ENCODE peak calls at places on chromosomes 6 and 20, in five cellular contexts. P is neuronal stem cell, O is H9, N is IMR-90, A is H1. V is an unnamed sample.

GRCh38 chr20:50536333-50536732 is 26.1 kb downstream of the PTPN1 start:
- DNase-seq in P (no peak), O (no peak), N (no peak), A (no peak), V (no peak)

GRCh38 chr6:107877968-107878367 is 53.9 kb upstream of the SCML4 start:
- DNase-seq in P (no peak), O (no peak), N (no peak), A (no peak), V (no peak)

GRCh38 chr6:141103246-141103645 is 1029.5 kb upstream of the GJE1 start:
- DNase-seq in P (no peak), O (no peak), N (peak; percentile 59), A (no peak), V (no peak)

GRCh38 chr6:155050311-155050710 is 55.2 kb downstream of the TIAM2 start:
- DNase-seq in P (no peak), O (no peak), N (peak; percentile 47), A (no peak), V (no peak)

GRCh38 chr6:3929281-3929798 is 80.2 kb downstream of the FAM50B start:
- DNase-seq in P (no peak), O (no peak), N (peak; percentile 77), A (no peak), V (no peak)

GRCh38 chr6:142886431-142887170 is 58.4 kb downstream of the HIVEP2 start:
- DNase-seq in P (no peak), O (no peak), N (peak; percentile 69), A (no peak), V (peak; percentile 37)

GRCh38 chr6:157845493-157846259 is 22.6 kb downstream of the SNX9 start:
- DNase-seq in P (no peak), O (no peak), N (peak; percentile 81), A (no peak), V (no peak)

GRCh38 chr6:167954151-167954550 is 43.3 kb upstream of the KIF25 start:
- DNase-seq in P (no peak), O (no peak), N (no peak), A (no peak), V (no peak)

GRCh38 chr20:43946659-43947315 is 32.1 kb downstream of the TOX2 start:
- DNase-seq in P (no peak), O (no peak), N (no peak), A (no peak), V (no peak)

GRCh38 chr20:51651921-51652549 is 109.5 kb upstream of the NFATC2 start:
- DNase-seq in P (no peak), O (no peak), N (no peak), A (no peak), V (no peak)

GRCh38 chr20:44068780-44069191 is 118.2 kb downstream of the JPH2 start:
- DNase-seq in P (no peak), O (no peak), N (no peak), A (no peak), V (no peak)

GRCh38 chr20:44198872-44199271 is 11.7 kb downstream of the OSER1 start:
- DNase-seq in P (no peak), O (no peak), N (no peak), A (no peak), V (no peak)

GRCh38 chr6:166307981-166308768 is at the start of gene PRR18:
- DNase-seq in P (peak; percentile 31), O (peak; percentile 51), N (no peak), A (no peak), V (peak; percentile 40)

GRCh38 chr6:170028629-170029345 is 262.1 kb downstream of the DLL1 start:
- DNase-seq in P (no peak), O (no peak), N (no peak), A (no peak), V (no peak)

GRCh38 chr6:159038914-159039884 is 5.6 kb downstream of the TAGAP start:
- DNase-seq in P (no peak), O (no peak), N (peak; percentile 38), A (no peak), V (no peak)

GRCh38 chr6:2993755-2994317 is 5.9 kb upstream of the NQO2 start:
- DNase-seq in P (no peak), O (no peak), N (no peak), A (no peak), V (no peak)

GRCh38 chr20:46797201-46797600 is 87.8 kb downstream of the SLC2A10 start:
- DNase-seq in P (no peak), O (no peak), N (no peak), A (no peak), V (no peak)

GRCh38 chr6:27019651-27020552 is 227.6 kb upstream of the PRSS16 start:
- DNase-seq in P (peak; percentile 82), O (peak; percentile 94), N (peak; percentile 93), A (peak; percentile 90), V (peak; percentile 96)

GRCh38 chr6:34055223-34055933 is 90.5 kb downstream of the GRM4 start:
- DNase-seq in P (peak; percentile 73), O (peak; percentile 79), N (peak; percentile 51), A (peak; percentile 60), V (peak; percentile 85)

GRCh38 chr6:144181639-144182038 is 31.3 kb downstream of the STX11 start:
- DNase-seq in P (no peak), O (no peak), N (no peak), A (no peak), V (no peak)

GRCh38 chr6:40526036-40526435 is 61.1 kb downstream of the LRFN2 start:
- DNase-seq in P (no peak), O (no peak), N (no peak), A (no peak), V (no peak)

GRCh38 chr6:133114973-133115372 is 126.2 kb upstream of the EYA4 start:
- DNase-seq in P (no peak), O (no peak), N (peak; percentile 18), A (no peak), V (no peak)

GRCh38 chr6:148887181-148887580 is 140.4 kb downstream of the UST start:
- DNase-seq in P (no peak), O (no peak), N (no peak), A (no peak), V (no peak)

GRCh38 chr6:105177521-105177920 is 2.3 kb downstream of the POPDC3 start:
- DNase-seq in P (no peak), O (no peak), N (no peak), A (no peak), V (no peak)

GRCh38 chr6:142900467-142900961 is 44.5 kb downstream of the HIVEP2 start:
- DNase-seq in P (no peak), O (no peak), N (no peak), A (no peak), V (no peak)

GRCh38 chr6:150752409-150752808 is 113.1 kb upstream of the MTHFD1L start:
- DNase-seq in P (no peak), O (no peak), N (no peak), A (no peak), V (no peak)

GRCh38 chr20:18698735-18699380 is 111.0 kb downstream of the DTD1 start:
- DNase-seq in P (no peak), O (no peak), N (no peak), A (no peak), V (no peak)

GRCh38 chr6:10507298-10507697 is 13.9 kb upstream of the GCNT2 start:
- DNase-seq in P (no peak), O (no peak), N (no peak), A (no peak), V (no peak)
- H3K23ac ChIP-seq in P (no peak overlapping the region), O (no peak overlapping the region), N (no peak overlapping the region), A (no peak overlapping the region), V (no peak overlapping the region)

DNA sequence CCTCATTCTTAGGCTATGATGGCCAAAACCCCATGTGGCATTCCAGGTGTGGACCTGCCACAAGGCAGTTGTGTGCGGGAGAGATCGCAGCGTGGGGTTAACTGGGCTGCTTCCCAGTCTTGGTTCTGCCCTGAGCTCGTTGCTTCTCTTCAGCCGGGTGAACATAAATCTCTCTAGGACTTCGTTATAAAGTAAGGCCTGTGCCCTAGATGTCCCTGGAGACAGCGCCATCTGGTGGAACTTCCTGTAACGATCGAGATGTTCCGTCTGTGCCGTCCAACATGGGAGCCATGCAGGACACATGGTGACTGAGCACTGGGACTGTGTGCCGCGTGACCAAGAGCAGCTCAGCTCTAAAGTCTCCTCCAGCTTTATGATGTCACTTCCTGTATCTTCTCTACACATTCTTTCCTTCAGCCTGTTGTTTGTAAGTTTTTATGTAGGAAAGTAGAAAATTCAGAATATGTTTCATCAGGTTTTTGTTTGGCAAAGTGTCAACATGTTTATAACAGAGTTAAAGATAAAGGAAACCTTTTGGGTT is 26.8 kb upstream of the RPP40 start:
- DNase-seq in P (peak; percentile 79), O (peak; percentile 93), N (peak; percentile 78), A (peak; percentile 87), V (peak; percentile 97)
- H3K23ac ChIP-seq in P (no peak overlapping the region), O (no peak overlapping the region), N (no peak overlapping the region), A (no peak overlapping the region), V (no peak overlapping the region)

GRCh38 chr6:135196739-135197510 is 15.8 kb downstream of the MYB start:
- DNase-seq in P (no peak), O (no peak), N (no peak), A (no peak), V (no peak)

GRCh38 chr6:135193221-135193620 is 12.1 kb downstream of the MYB start:
- DNase-seq in P (no peak), O (no peak), N (no peak), A (no peak), V (no peak)

GRCh38 chr6:135195045-135195444 is 13.9 kb downstream of the MYB start:
- DNase-seq in P (no peak), O (no peak), N (no peak), A (no peak), V (no peak)

GRCh38 chr6:135192256-135193174 is 11.4 kb downstream of the MYB start:
- DNase-seq in P (no peak), O (no peak), N (no peak), A (no peak), V (no peak)

GRCh38 chr6:135195522-135195921 is 14.4 kb downstream of the MYB start:
- DNase-seq in P (no peak), O (no peak), N (no peak), A (no peak), V (no peak)
- H3K23ac ChIP-seq in P (no peak overlapping the region), O (no peak overlapping the region), N (no peak overlapping the region), A (no peak overlapping the region), V (no peak overlapping the region)

DNA sequence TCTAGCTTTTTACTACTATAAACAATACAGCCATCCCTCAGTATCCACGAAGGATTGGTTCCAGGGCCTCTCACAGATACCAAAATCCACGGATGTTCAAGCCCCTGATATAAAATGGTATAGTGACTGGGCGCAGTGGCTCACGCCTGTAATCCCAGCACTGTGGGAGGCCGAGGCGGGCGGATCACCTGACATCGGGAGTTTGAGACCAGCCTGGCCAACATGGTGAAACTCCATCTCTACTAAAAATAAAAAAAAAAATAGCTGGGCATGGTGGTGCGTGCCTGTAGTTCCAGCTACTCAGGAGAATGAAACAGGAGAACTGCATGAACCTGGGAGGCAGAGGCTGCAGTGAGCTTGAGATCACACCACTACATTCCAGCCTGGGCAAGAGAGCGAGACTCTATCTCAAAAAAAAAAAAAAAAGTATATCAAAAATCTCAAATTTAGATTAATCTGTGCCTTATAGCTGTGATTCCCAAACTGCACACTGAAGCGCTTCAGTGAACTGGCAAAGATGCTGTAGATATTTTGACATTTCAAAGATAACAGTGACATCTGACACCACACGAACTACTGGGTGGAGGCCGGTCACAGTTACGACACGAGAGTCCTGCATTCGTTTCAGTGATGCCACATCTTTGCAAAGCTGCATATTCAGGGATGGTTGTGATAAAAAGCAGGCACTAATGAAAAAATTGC is 38.3 kb downstream of the MRS2 start:
- DNase-seq in P (no peak), O (no peak), N (no peak), A (no peak), V (no peak)
- H3K23ac ChIP-seq in P (no peak overlapping the region), O (no peak overlapping the region), N (no peak overlapping the region), A (no peak overlapping the region), V (no peak overlapping the region)

V was measured in mesendoderm.